ENCODE peak calls at places on chromosome 22, in nine cellular contexts. Y is neural progenitor cell, G is esophagus squamous epithelium, S is RWPE2, B is ascending aorta, O is transverse colon, H is kidney, N is H9, C is endothelial cell of umbilical vein. I is an unnamed sample. For H3K4me1, the result is how much of the 10 kb centered on the place peaks cover.

GRCh38 chr22:48757581-48757980 is 1070.1 kb downstream of the BRD1 start:
- DNase-seq in G (no peak), B (peak), S (no peak), O (no peak), C (no peak), Y (no peak), H (peak), N (peak), I (no peak)

GRCh38 chr22:19291218-19291579 is 320 bp downstream of the CLTCL1 start:
- DNase-seq in O (peak), C (no peak), Y (peak), N (peak), H (peak), S (peak), G (no peak), B (peak), I (no peak)

GRCh38 chr22:37065961-37066360 is 14.4 kb downstream of the KCTD17 start:
- DNase-seq in C (no peak), Y (no peak), B (no peak), O (no peak), S (no peak), H (no peak), G (no peak), N (no peak), I (no peak)

GRCh38 chr22:45006101-45006872 is 3.5 kb downstream of the PHF21B start:
- DNase-seq in B (no peak), Y (no peak), H (no peak), O (no peak), S (no peak), G (no peak), N (no peak), C (no peak), I (no peak)

GRCh38 chr22:44439356-44440223 is 58.4 kb downstream of the RTL6 start:
- DNase-seq in O (no peak), Y (no peak), B (peak), H (peak), G (no peak), S (no peak), N (no peak), C (no peak), I (no peak)

GRCh38 chr22:31148953-31149627 is 8.8 kb upstream of the PLA2G3 start:
- DNase-seq in G (no peak), N (peak), Y (peak), C (peak), O (peak), H (peak), S (no peak), B (peak), I (no peak)

GRCh38 chr22:27686534-27686933 is 115.0 kb downstream of the MN1 start:
- DNase-seq in C (peak), N (no peak), Y (no peak), O (peak), G (no peak), H (peak), S (no peak), B (peak), I (peak)

GRCh38 chr22:26905076-26905475 is 247.7 kb downstream of the MIAT start:
- DNase-seq in S (no peak), H (no peak), O (no peak), C (no peak), N (no peak), B (no peak), Y (no peak), G (no peak), I (no peak)

GRCh38 chr22:30074994-30075393 is 5.3 kb upstream of the HORMAD2 start:
- DNase-seq in B (no peak), N (no peak), Y (no peak), C (no peak), H (no peak), G (no peak), S (no peak), O (no peak), I (no peak)

GRCh38 chr22:37089451-37089850 is 20.1 kb downstream of the TMPRSS6 start:
- DNase-seq in H (no peak), O (no peak), S (no peak), C (no peak), B (no peak), N (no peak), Y (no peak), G (no peak), I (no peak)

GRCh38 chr22:44179989-44180705 is 578 bp upstream of the PARVG start:
- DNase-seq in G (no peak), B (no peak), H (peak), S (no peak), Y (no peak), C (no peak), O (no peak), N (no peak), I (no peak)

GRCh38 chr22:35215993-35216392 is 41.3 kb upstream of the HMGXB4 start:
- DNase-seq in H (no peak), C (no peak), O (no peak), N (no peak), G (no peak), Y (no peak), S (no peak), B (no peak), I (no peak)

GRCh38 chr22:27171212-27171611 is 513.8 kb downstream of the MIAT start:
- DNase-seq in G (no peak), C (no peak), O (no peak), S (no peak), H (no peak), N (no peak), B (no peak), Y (no peak), I (no peak)

GRCh38 chr22:36194971-36195370 is 6.6 kb downstream of the APOL4 start:
- DNase-seq in O (peak), N (peak), B (peak), C (peak), Y (peak), H (no peak), S (no peak), G (no peak), I (no peak)

GRCh38 chr22:20438678-20439492 is 1.3 kb upstream of the SCARF2 start:
- DNase-seq in H (peak), Y (peak), S (peak), C (no peak), B (peak), N (peak), O (no peak), G (no peak), I (no peak)

GRCh38 chr22:30425616-30426394 is at the start of gene MTFP1:
- DNase-seq in G (no peak), N (peak), O (peak), S (peak), C (peak), B (peak), H (peak), Y (peak), I (no peak)

GRCh38 chr22:37776639-37777005 is 31.1 kb upstream of the GCAT start:
- DNase-seq in N (no peak), S (no peak), Y (no peak), G (no peak), B (no peak), C (no peak), H (no peak), O (no peak), I (no peak)

GRCh38 chr22:35393116-35394010 is 6.6 kb upstream of the MCM5 start:
- DNase-seq in Y (no peak), O (no peak), H (no peak), G (no peak), S (no peak), C (no peak), N (no peak), B (no peak), I (no peak)

GRCh38 chr22:43587574-43587973 is 175.8 kb downstream of the MPPED1 start:
- DNase-seq in Y (no peak), G (no peak), N (no peak), B (no peak), H (no peak), O (no peak), C (no peak), S (no peak), I (no peak)

GRCh38 chr22:42612336-42612735 is 2.3 kb downstream of the POLDIP3 start:
- DNase-seq in S (no peak), N (no peak), Y (no peak), G (no peak), H (peak), B (no peak), O (no peak), C (no peak), I (no peak)

GRCh38 chr22:21051145-21051835 is 5.5 kb downstream of the LRRC74B start:
- DNase-seq in B (no peak), C (no peak), Y (no peak), H (peak), G (no peak), S (no peak), N (no peak), O (no peak), I (no peak)

GRCh38 chr22:17476838-17477237 is 86.5 kb upstream of the SLC25A18 start:
- DNase-seq in B (no peak), C (no peak), N (no peak), H (no peak), O (no peak), G (no peak), Y (no peak), S (no peak), I (no peak)

GRCh38 chr22:30575011-30575671 is 676 bp upstream of the GAL3ST1 start:
- DNase-seq in S (no peak), G (no peak), B (peak), C (no peak), Y (peak), H (no peak), N (peak), O (no peak), I (peak)

GRCh38 chr22:43343262-43343988 is at the start of gene SCUBE1:
- DNase-seq in O (peak), N (peak), H (peak), S (no peak), B (no peak), Y (peak), G (no peak), C (peak), I (no peak)

DNA sequence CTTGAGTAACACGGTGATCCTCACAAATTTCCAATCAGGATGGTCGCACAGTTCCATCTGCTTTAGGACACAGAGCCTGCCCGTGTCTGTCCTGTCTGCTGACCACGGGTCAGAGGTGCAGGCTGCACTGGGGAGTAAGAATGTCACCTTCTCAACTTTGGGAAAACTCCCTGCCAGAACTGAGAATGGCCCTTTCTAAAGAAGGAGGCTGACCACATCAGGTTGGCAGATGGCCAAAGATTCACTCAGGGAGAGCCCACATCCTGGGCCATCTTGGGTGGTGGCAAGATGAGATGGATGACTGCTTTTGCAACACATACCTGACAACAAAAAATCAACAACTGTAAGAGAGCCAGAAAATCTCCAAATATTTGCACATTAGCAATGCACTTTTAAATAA is 101.9 kb downstream of the IGLL1 start:
- DNase-seq in N (no peak), G (no peak), O (no peak), Y (no peak), S (no peak), H (no peak), C (no peak), B (no peak), I (no peak)
- H3K4me1 ChIP-seq in N (under half), G (under half), O (under half), Y (under half), S (under half), H (under half), C (under half), B (under half), I (under half)

GRCh38 chr22:28761449-28761755 is 11.1 kb upstream of the CCDC117 start:
- DNase-seq in C (no peak), Y (no peak), H (no peak), B (no peak), S (no peak), O (no peak), G (no peak), N (peak), I (no peak)

GRCh38 chr22:28759861-28760560 is 12.5 kb upstream of the CCDC117 start:
- DNase-seq in H (no peak), S (no peak), O (no peak), Y (peak), G (no peak), N (peak), B (no peak), C (no peak), I (no peak)
- H3K27ac ChIP-seq in H (no peak), S (no peak), O (no peak), Y (peak), G (no peak), N (peak), B (no peak), C (no peak), I (no peak)

DNA sequence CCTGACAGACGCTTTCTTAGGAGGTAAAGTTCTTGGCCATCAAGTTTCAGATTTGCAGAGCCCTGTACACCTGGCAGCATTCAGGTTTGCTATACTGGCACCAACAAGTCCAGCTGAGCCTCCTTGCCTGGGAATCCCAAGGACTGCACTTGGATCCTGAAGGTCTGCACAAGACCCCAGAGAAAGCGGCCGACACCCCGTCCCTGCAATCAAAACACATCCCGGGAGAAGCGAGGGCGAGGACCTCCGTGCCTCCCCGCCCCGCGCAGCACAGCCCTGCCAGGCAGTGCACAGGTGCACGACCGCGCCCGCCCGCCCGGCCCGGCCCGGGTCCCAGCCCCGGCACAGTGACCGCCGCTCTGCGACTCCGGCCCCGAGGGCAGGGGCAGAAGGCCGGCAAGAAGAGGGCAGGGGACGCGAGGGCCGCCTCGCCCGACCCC is 559 bp downstream of the MRTFA start:
- DNase-seq in C (peak), Y (no peak), S (no peak), B (no peak), G (no peak), O (peak), N (peak), H (no peak), I (no peak)
- TF ChIP-seq CTCF in C (no peak), Y (no peak), S (no peak), B (no peak), G (no peak), O (no peak), N (no peak), H (no peak), I (no peak)

GRCh38 chr22:24589518-24590030 is 3.3 kb downstream of the LRRC75B start:
- DNase-seq in B (no peak), O (no peak), H (no peak), N (no peak), S (no peak), Y (no peak), G (no peak), C (no peak), I (no peak)
- H3K4me1 ChIP-seq in B (under half), O (under half), H (under half), N (under half), S (under half), Y (under half), G (under half), C (under half), I (under half)

GRCh38 chr22:40855104-40855959 is 1.1 kb downstream of the ST13 start:
- DNase-seq in S (no peak), H (no peak), B (no peak), C (no peak), N (no peak), Y (peak), O (no peak), G (no peak), I (no peak)
- H3K27ac ChIP-seq in S (peak), H (no peak), B (peak), C (peak), N (no peak), Y (peak), O (peak), G (peak), I (peak)

GRCh38 chr22:50626856-50627451 is 998 bp downstream of the ARSA start:
- DNase-seq in B (no peak), S (peak), Y (no peak), G (no peak), C (no peak), O (peak), N (peak), H (peak), I (no peak)
- TF ChIP-seq CTCF in B (no peak), S (no peak), Y (no peak), G (no peak), C (no peak), O (no peak), N (no peak), H (no peak), I (no peak)

GRCh38 chr22:32533265-32534068 is 58.9 kb downstream of the FBXO7 start:
- DNase-seq in S (no peak), C (no peak), B (no peak), H (no peak), Y (no peak), O (no peak), N (no peak), G (no peak), I (no peak)
- H3K4me1 ChIP-seq in S (under half), C (under half), B (under half), H (under half), Y (under half), O (under half), N (under half), G (under half), I (under half)

GRCh38 chr22:46102752-46103151 is 47.6 kb upstream of the PPARA start:
- DNase-seq in C (no peak), Y (no peak), B (no peak), O (no peak), S (no peak), G (no peak), H (no peak), N (no peak), I (no peak)

GRCh38 chr22:46102159-46102558 is 48.2 kb upstream of the PPARA start:
- DNase-seq in B (no peak), H (no peak), C (no peak), Y (no peak), O (no peak), S (no peak), N (no peak), G (no peak), I (no peak)

GRCh38 chr22:46098525-46099475 is 51.5 kb upstream of the PPARA start:
- DNase-seq in G (no peak), C (no peak), B (no peak), H (no peak), S (no peak), N (no peak), Y (no peak), O (no peak), I (no peak)

GRCh38 chr22:46099740-46100139 is 50.6 kb upstream of the PPARA start:
- DNase-seq in B (no peak), C (no peak), N (no peak), S (no peak), H (no peak), G (no peak), O (no peak), Y (no peak), I (no peak)

DNA sequence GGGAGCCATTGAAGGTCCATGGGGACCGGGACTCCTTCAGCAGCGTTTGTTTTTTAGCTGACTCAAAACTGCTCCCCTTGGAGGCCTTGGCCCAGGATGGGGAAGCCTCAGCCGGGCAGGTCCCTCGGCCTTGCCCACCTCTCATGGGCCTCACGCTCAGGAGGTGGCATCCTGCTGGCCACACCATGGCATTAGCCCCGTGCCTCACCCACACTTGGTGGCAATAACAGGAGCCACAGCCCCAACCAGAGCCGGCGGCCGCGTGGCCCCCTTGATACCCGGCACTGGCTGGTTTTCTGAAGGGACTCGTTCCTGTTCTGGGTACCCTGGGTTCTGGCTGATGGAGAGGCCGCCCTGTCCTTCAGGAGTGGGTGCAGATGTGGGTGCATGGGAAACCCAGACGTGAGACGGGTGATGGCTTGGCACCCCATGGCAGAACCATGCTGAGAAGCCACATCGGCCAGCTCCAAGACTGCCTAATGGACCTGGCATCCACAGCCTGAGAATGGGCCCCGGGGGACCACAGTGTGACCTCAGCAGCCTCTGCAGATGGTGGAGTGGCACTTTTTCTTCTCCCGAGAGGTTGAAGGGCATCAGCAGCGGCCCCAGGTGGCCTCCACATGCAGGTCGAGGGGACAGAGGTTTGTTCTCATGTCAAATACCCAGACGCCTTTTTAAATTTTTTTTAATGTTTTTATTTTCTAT is 49.8 kb upstream of the PPARA start:
- DNase-seq in Y (no peak), N (no peak), C (no peak), H (no peak), G (no peak), B (no peak), S (no peak), O (no peak), I (no peak)
- H3K27ac ChIP-seq in Y (no peak), N (no peak), C (no peak), H (no peak), G (peak), B (peak), S (peak), O (peak), I (peak)

GRCh38 chr22:25111579-25112517 is 87.8 kb upstream of the CRYBB3 start:
- DNase-seq in S (no peak), O (peak), Y (no peak), G (no peak), N (peak), C (peak), H (peak), B (peak), I (peak)
- TF ChIP-seq CTCF in S (no peak), O (no peak), Y (no peak), G (no peak), N (no peak), C (no peak), H (no peak), B (no peak), I (no peak)

I was measured in thoracic aorta.